ENCODE peak calls at places on chromosomes 12 and 14, in eight cellular contexts. Q is endodermal cell, Z is mammary epithelial cell, C is K562, B is right atrium auricular region, A is brain microvascular endothelial cell, M is suprapubic skin, E is stomach. X is an unnamed sample.

GRCh38 chr12:106918746-106919145 is 37.0 kb upstream of the TMEM263 start:
- DNase-seq in Q (peak), Z (no peak), C (peak), B (no peak), A (peak), M (no peak), E (no peak), X (no peak)

GRCh38 chr12:132257955-132258490 is 71.4 kb downstream of the GALNT9 start:
- DNase-seq in Q (no peak), Z (no peak), C (no peak), B (no peak), A (no peak), M (no peak), E (no peak), X (no peak)

GRCh38 chr14:103280278-103280917 is 53.6 kb upstream of the EIF5 start:
- DNase-seq in Q (no peak), Z (no peak), C (no peak), B (peak), A (no peak), M (no peak), E (no peak), X (no peak)

GRCh38 chr14:88030892-88031291 is 26.0 kb downstream of the GPR65 start:
- DNase-seq in Q (no peak), Z (no peak), C (no peak), B (no peak), A (no peak), M (no peak), E (no peak), X (no peak)

GRCh38 chr12:102454808-102455760 is 25.3 kb downstream of the IGF1 start:
- DNase-seq in Q (no peak), Z (no peak), C (no peak), B (peak), A (no peak), M (peak), E (no peak), X (no peak)

GRCh38 chr14:29580763-29581162 is 346.9 kb downstream of the PRKD1 start:
- DNase-seq in Q (no peak), Z (no peak), C (no peak), B (no peak), A (no peak), M (no peak), E (no peak), X (no peak)

GRCh38 chr12:54683388-54683787 is 35.2 kb upstream of the DCD start:
- DNase-seq in Q (peak), Z (no peak), C (no peak), B (no peak), A (no peak), M (no peak), E (no peak), X (no peak)

GRCh38 chr12:107610030-107610859 is 75.4 kb upstream of the PWP1 start:
- DNase-seq in Q (peak), Z (no peak), C (peak), B (no peak), A (peak), M (no peak), E (no peak), X (no peak)

GRCh38 chr14:105464501-105464900 is 10.1 kb upstream of the CRIP2 start:
- DNase-seq in Q (no peak), Z (no peak), C (no peak), B (no peak), A (no peak), M (no peak), E (no peak), X (no peak)

GRCh38 chr14:72745546-72745945 is 148.4 kb downstream of the DPF3 start:
- DNase-seq in Q (no peak), Z (peak), C (no peak), B (peak), A (peak), M (no peak), E (no peak), X (no peak)

GRCh38 chr12:116339800-116340371 is 62.4 kb upstream of the MED13L start:
- DNase-seq in Q (no peak), Z (no peak), C (peak), B (no peak), A (no peak), M (no peak), E (no peak), X (no peak)

GRCh38 chr14:25833341-25834121 is 764.3 kb downstream of the NOVA1 start:
- DNase-seq in Q (peak), Z (no peak), C (peak), B (no peak), A (peak), M (no peak), E (peak), X (no peak)

GRCh38 chr14:84425968-84426367 is 1104.0 kb upstream of the FLRT2 start:
- DNase-seq in Q (no peak), Z (no peak), C (no peak), B (no peak), A (no peak), M (no peak), E (no peak), X (no peak)

GRCh38 chr12:90080616-90081015 is 372.0 kb upstream of the ATP2B1 start:
- DNase-seq in Q (no peak), Z (no peak), C (no peak), B (no peak), A (no peak), M (no peak), E (no peak), X (no peak)

GRCh38 chr14:40347675-40348074 is 915.4 kb upstream of the FBXO33 start:
- DNase-seq in Q (peak), Z (no peak), C (no peak), B (no peak), A (no peak), M (no peak), E (no peak), X (no peak)

GRCh38 chr12:15526033-15526432 is 203.7 kb downstream of the PTPRO start:
- DNase-seq in Q (no peak), Z (peak), C (no peak), B (no peak), A (no peak), M (no peak), E (no peak), X (no peak)

GRCh38 chr12:30862486-30862885 is 64.1 kb upstream of the TSPAN11 start:
- DNase-seq in Q (peak), Z (no peak), C (peak), B (peak), A (peak), M (no peak), E (no peak), X (no peak)

GRCh38 chr12:128267246-128267622 is 264 bp downstream of the TMEM132C start:
- DNase-seq in Q (peak), Z (no peak), C (no peak), B (no peak), A (no peak), M (no peak), E (no peak), X (no peak)

GRCh38 chr14:21063479-21063878 is 5.9 kb downstream of the RNASE8 start:
- DNase-seq in Q (no peak), Z (no peak), C (no peak), B (no peak), A (peak), M (no peak), E (no peak), X (no peak)

GRCh38 chr12:111330800-111331752 is 37.8 kb downstream of the PHETA1 start:
- DNase-seq in Q (peak), Z (peak), C (peak), B (no peak), A (peak), M (no peak), E (no peak), X (no peak)
- TF ChIP-seq CTCF in Q (peak), Z (peak), C (peak), B (peak), A (peak), M (peak), E (peak), X (no peak)

GRCh38 chr12:26122681-26123481 is 2.0 kb downstream of the BHLHE41 start:
- DNase-seq in Q (peak), Z (peak), C (peak), B (peak), A (peak), M (peak), E (peak), X (peak)

GRCh38 chr12:26124491-26125450 is at the start of gene BHLHE41:
- DNase-seq in Q (peak), Z (peak), C (no peak), B (peak), A (peak), M (peak), E (peak), X (peak)

GRCh38 chr12:26125451-26126339 is 858 bp upstream of the BHLHE41 start:
- DNase-seq in Q (peak), Z (peak), C (no peak), B (peak), A (peak), M (peak), E (peak), X (peak)

GRCh38 chr12:26121841-26122680 is 2.8 kb downstream of the BHLHE41 start:
- DNase-seq in Q (peak), Z (no peak), C (peak), B (no peak), A (no peak), M (no peak), E (no peak), X (no peak)

GRCh38 chr12:26123482-26123980 is 1.3 kb downstream of the BHLHE41 start:
- DNase-seq in Q (no peak), Z (no peak), C (no peak), B (no peak), A (no peak), M (no peak), E (no peak), X (no peak)
- H3K27ac ChIP-seq in Q (no peak), Z (peak), C (no peak), B (peak), A (peak), M (peak), E (peak), X (peak)

GRCh38 chr14:91058017-91058675 is 2.3 kb downstream of the RPS6KA5 start:
- DNase-seq in Q (no peak), Z (no peak), C (no peak), B (no peak), A (no peak), M (no peak), E (no peak), X (no peak)
- H3K4me3 ChIP-seq in Q (no peak), Z (no peak), C (no peak), B (no peak), A (no peak), M (no peak), E (no peak), X (no peak)

DNA sequence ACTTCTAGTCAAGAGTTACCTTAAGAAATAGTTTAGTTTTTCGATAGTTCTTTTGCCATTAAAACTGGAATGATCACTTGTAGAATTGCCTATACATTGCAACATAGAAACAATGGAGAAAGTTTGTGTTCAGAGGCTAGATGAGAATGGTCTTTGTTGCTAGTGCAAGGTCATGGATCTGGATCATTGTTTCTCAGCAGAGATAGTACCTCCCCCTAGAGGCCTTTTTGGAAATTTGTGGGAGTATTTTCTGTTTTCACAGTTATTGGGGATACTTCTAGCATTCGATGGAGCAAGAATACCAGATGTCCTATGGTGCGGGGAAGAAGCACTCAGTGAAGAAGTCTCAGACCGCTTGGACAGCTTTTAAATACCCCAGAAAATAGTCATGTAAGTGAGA is 138.8 kb upstream of the HMGA2 start:
- DNase-seq in Q (no peak), Z (peak), C (peak), B (no peak), A (peak), M (no peak), E (no peak), X (no peak)
- TF ChIP-seq CTCF in Q (peak), Z (peak), C (peak), B (no peak), A (peak), M (no peak), E (peak), X (no peak)

DNA sequence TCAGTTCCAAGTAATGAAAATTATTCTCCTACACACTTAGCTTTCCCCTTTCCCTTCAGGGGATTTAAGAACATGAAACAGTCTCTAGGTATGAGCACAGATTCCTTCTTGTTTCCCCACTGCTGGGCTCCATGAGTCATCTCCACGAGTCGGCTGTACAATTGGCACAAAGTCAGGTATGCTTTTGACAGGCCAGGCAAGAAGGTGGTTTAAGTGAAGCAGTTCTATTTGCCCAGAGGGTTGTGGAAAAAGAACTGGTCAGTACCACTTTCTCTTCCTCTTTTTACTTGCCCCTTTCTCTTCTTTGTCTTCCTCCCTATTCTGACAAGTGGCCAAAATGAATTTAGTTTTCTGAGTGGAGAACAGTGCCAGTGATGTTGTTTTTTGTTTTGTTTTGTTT is 16.3 kb downstream of the DYNC1H1 start:
- DNase-seq in Q (no peak), Z (peak), C (no peak), B (peak), A (peak), M (no peak), E (peak), X (peak)
- H3K27ac ChIP-seq in Q (no peak), Z (peak), C (no peak), B (peak), A (peak), M (peak), E (no peak), X (peak)

DNA sequence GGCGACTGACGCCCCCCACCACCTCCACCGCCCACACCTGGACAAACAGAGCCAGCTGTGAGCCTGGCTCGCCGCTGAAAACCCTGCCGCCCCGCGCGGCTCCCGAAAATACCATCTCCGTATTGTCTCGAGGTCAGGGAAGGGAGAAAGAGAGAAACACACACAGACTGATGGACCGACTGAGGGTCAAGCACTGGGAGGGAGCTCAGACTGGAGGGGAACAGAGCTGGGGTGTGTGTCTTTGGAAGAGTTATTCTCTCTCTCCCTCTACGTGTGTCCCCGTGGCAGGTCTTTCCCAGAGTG is 4.1 kb upstream of the SIX1 start:
- DNase-seq in Q (peak), Z (no peak), C (no peak), B (no peak), A (no peak), M (no peak), E (no peak), X (no peak)
- H3K4me3 ChIP-seq in Q (no peak), Z (no peak), C (no peak), B (no peak), A (peak), M (no peak), E (no peak), X (peak)

GRCh38 chr14:57182760-57183503 is 85.8 kb downstream of the EXOC5 start:
- DNase-seq in Q (peak), Z (peak), C (peak), B (no peak), A (no peak), M (no peak), E (no peak), X (no peak)
- TF ChIP-seq CTCF in Q (peak), Z (peak), C (peak), B (no peak), A (peak), M (no peak), E (no peak), X (no peak)

GRCh38 chr12:46300906-46301305 is 32.1 kb upstream of the SLC38A1 start:
- DNase-seq in Q (no peak), Z (no peak), C (no peak), B (no peak), A (no peak), M (no peak), E (no peak), X (no peak)

GRCh38 chr12:46292754-46293402 is 24.0 kb upstream of the SLC38A1 start:
- DNase-seq in Q (no peak), Z (peak), C (no peak), B (no peak), A (no peak), M (no peak), E (no peak), X (no peak)

GRCh38 chr12:46299846-46300245 is 31.0 kb upstream of the SLC38A1 start:
- DNase-seq in Q (no peak), Z (no peak), C (no peak), B (no peak), A (no peak), M (no peak), E (no peak), X (no peak)

GRCh38 chr12:46296822-46297221 is 28.0 kb upstream of the SLC38A1 start:
- DNase-seq in Q (no peak), Z (no peak), C (no peak), B (no peak), A (no peak), M (no peak), E (no peak), X (no peak)
- H3K27ac ChIP-seq in Q (no peak), Z (no peak), C (no peak), B (no peak), A (no peak), M (no peak), E (no peak), X (no peak)

GRCh38 chr14:67576216-67576615 is 23.9 kb downstream of the PIGH start:
- DNase-seq in Q (no peak), Z (no peak), C (no peak), B (no peak), A (no peak), M (no peak), E (no peak), X (no peak)
- H3K4me3 ChIP-seq in Q (no peak), Z (no peak), C (no peak), B (no peak), A (no peak), M (no peak), E (no peak), X (no peak)

X was measured in coronary artery.